ENCODE peak calls at places on chromosomes 5 and 9, in five cellular contexts. L is AG08395, O is SHP77 treated with DMSO at 0.1 percent for 48 hours, R is brain microvascular endothelial cell, G is NCI-H1930. J is an unnamed sample.

GRCh38 chr5:165201364-165202143 is 1696.1 kb downstream of the MAT2B start:
- DNase-seq in L (no peak), O (no peak), R (no peak), G (no peak), J (no peak)

GRCh38 chr5:10534491-10535236 is 29.2 kb upstream of the ANKRD33B start:
- DNase-seq in L (no peak), O (no peak), R (no peak), G (no peak), J (no peak)

GRCh38 chr9:69898714-69899209 is 78.1 kb downstream of the CFAP95 start:
- DNase-seq in L (peak), O (no peak), R (peak), G (no peak), J (no peak)

GRCh38 chr9:749712-750111 is 91.8 kb upstream of the DMRT1 start:
- DNase-seq in L (no peak), O (no peak), R (no peak), G (no peak), J (no peak)

GRCh38 chr9:129929467-129930125 is 94.3 kb downstream of the USP20 start:
- DNase-seq in L (no peak), O (no peak), R (no peak), G (no peak), J (no peak)

GRCh38 chr9:33498387-33498786 is 24.7 kb upstream of the NOL6 start:
- DNase-seq in L (no peak), O (no peak), R (no peak), G (no peak), J (no peak)

GRCh38 chr9:129679537-129679936 is 14.1 kb downstream of the PRRX2 start:
- DNase-seq in L (no peak), O (no peak), R (no peak), G (no peak), J (no peak)

GRCh38 chr9:77833686-77834429 is 185.7 kb upstream of the GNA14 start:
- DNase-seq in L (peak), O (no peak), R (no peak), G (no peak), J (no peak)

GRCh38 chr9:26673276-26673675 is 219.3 kb downstream of the CAAP1 start:
- DNase-seq in L (no peak), O (no peak), R (no peak), G (no peak), J (no peak)

GRCh38 chr5:108560581-108560980 is 178.7 kb upstream of the FBXL17 start:
- DNase-seq in L (peak), O (no peak), R (peak), G (no peak), J (peak)

GRCh38 chr9:27019589-27019988 is 14.1 kb upstream of the LRRC19 start:
- DNase-seq in L (no peak), O (no peak), R (no peak), G (no peak), J (no peak)

GRCh38 chr5:108418172-108418571 is 36.3 kb upstream of the FBXL17 start:
- DNase-seq in L (no peak), O (no peak), R (no peak), G (no peak), J (peak)

GRCh38 chr9:91162784-91163440 is 198.8 kb downstream of the AUH start:
- DNase-seq in L (peak), O (no peak), R (no peak), G (no peak), J (peak)

GRCh38 chr5:96661841-96662724 is at the start of gene CAST:
- DNase-seq in L (peak), O (peak), R (peak), G (peak), J (peak)

GRCh38 chr9:129412814-129413536 is 207.9 kb downstream of the C9orf50 start:
- DNase-seq in L (peak), O (no peak), R (peak), G (no peak), J (peak)

GRCh38 chr5:164893071-164893470 is 1387.7 kb downstream of the MAT2B start:
- DNase-seq in L (no peak), O (no peak), R (no peak), G (no peak), J (no peak)

GRCh38 chr9:121122450-121123032 is 47.8 kb downstream of the CNTRL start:
- DNase-seq in L (no peak), O (no peak), R (no peak), G (no peak), J (no peak)

GRCh38 chr9:93133641-93134017 is 422 bp downstream of the NINJ1 start:
- DNase-seq in L (peak), O (no peak), R (peak), G (no peak), J (no peak)

GRCh38 chr9:110240198-110240597 is 16.1 kb downstream of the TXN start:
- DNase-seq in L (no peak), O (no peak), R (no peak), G (no peak), J (no peak)

GRCh38 chr5:58188287-58188651 is 271.6 kb downstream of the PLK2 start:
- DNase-seq in L (peak), O (no peak), R (peak), G (no peak), J (no peak)

GRCh38 chr9:1612886-1613285 is 402.3 kb upstream of the SMARCA2 start:
- DNase-seq in L (no peak), O (no peak), R (no peak), G (no peak), J (no peak)

GRCh38 chr9:88372103-88372694 is 16.0 kb upstream of the SPIN1 start:
- DNase-seq in L (no peak), O (no peak), R (no peak), G (no peak), J (no peak)

GRCh38 chr9:99416007-99416406 is 193.9 kb downstream of the SEC61B start:
- DNase-seq in L (peak), O (no peak), R (no peak), G (no peak), J (no peak)

GRCh38 chr5:98769256-98770157 is 4.0 kb upstream of the RGMB start:
- DNase-seq in L (no peak), O (peak), R (peak), G (peak), J (no peak)

GRCh38 chr5:34450338-34450737 is 205.8 kb upstream of the RAI14 start:
- DNase-seq in L (no peak), O (no peak), R (no peak), G (no peak), J (no peak)

GRCh38 chr9:98791147-98792095 is 4.9 kb downstream of the ANKS6 start:
- DNase-seq in L (peak), O (no peak), R (peak), G (no peak), J (peak)

GRCh38 chr5:9370256-9370655 is 175.6 kb downstream of the SEMA5A start:
- DNase-seq in L (peak), O (no peak), R (no peak), G (no peak), J (no peak)

GRCh38 chr9:135410831-135411473 is 68.6 kb upstream of the PPP1R26 start:
- DNase-seq in L (no peak), O (no peak), R (no peak), G (no peak), J (no peak)